ENCODE peak calls at places on chromosomes 12 and 14, in nine cellular contexts. N is NB4, G is ascending aorta, P is mucosa of descending colon, W is prostate gland, C is tibial artery, Q is D721Med, Z is B cell, T is PC-9. F is an unnamed sample.

GRCh38 chr12:123713398-123714301 is 1.5 kb downstream of the ATP6V0A2 start:
- DNase-seq in W (no peak), P (peak; percentile 51), Z (no peak), G (no peak), C (no peak), T (peak; percentile 4), N (peak; percentile 32), Q (no peak), F (no peak)

GRCh38 chr12:54868690-54869089 is 14.4 kb downstream of the MUCL1 start:
- DNase-seq in Q (no peak), Z (no peak), N (no peak), G (no peak), P (no peak), W (no peak), C (no peak), T (no peak), F (no peak)

GRCh38 chr12:121451931-121452330 is 52.0 kb downstream of the RNF34 start:
- DNase-seq in T (no peak), N (no peak), Q (no peak), Z (no peak), W (no peak), P (peak; percentile 59), G (no peak), C (no peak), F (no peak)

GRCh38 chr14:59133202-59133601 is 55.3 kb upstream of the DAAM1 start:
- DNase-seq in T (no peak), N (peak; percentile 18), G (no peak), C (no peak), Q (no peak), W (no peak), Z (no peak), P (no peak), F (no peak)

GRCh38 chr12:113271853-113272561 is 50.7 kb downstream of the TPCN1 start:
- DNase-seq in Z (no peak), P (peak; percentile 64), T (no peak), G (peak; percentile 67), C (peak; percentile 94), N (peak; percentile 71), W (peak; percentile 16), Q (no peak), F (no peak)

GRCh38 chr12:11446372-11446771 is 51.0 kb upstream of the PRB2 start:
- DNase-seq in P (no peak), Q (no peak), T (no peak), N (no peak), Z (no peak), C (no peak), G (no peak), W (no peak), F (no peak)

GRCh38 chr14:105141026-105141425 is 27.6 kb downstream of the JAG2 start:
- DNase-seq in C (peak; percentile 24), W (no peak), G (peak; percentile 4), P (no peak), Z (no peak), Q (no peak), N (no peak), T (no peak), F (no peak)

GRCh38 chr12:68321140-68321539 is 11.0 kb downstream of the MDM1 start:
- DNase-seq in Q (no peak), N (no peak), Z (no peak), C (no peak), T (no peak), G (no peak), P (no peak), W (no peak), F (no peak)

GRCh38 chr12:75784591-75784990 is 247.0 kb downstream of the PHLDA1 start:
- DNase-seq in Q (no peak), W (peak; percentile 94), C (peak; percentile 68), Z (no peak), G (no peak), T (peak; percentile 84), P (peak; percentile 24), N (peak; percentile 51), F (no peak)

GRCh38 chr12:125518074-125518473 is 452.8 kb downstream of the AACS start:
- DNase-seq in P (no peak), G (no peak), W (no peak), N (peak; percentile 53), Q (no peak), Z (no peak), T (no peak), C (no peak), F (no peak)

GRCh38 chr12:102417055-102417454 is 63.3 kb downstream of the IGF1 start:
- DNase-seq in T (no peak), G (no peak), C (no peak), W (no peak), N (no peak), Z (no peak), P (no peak), Q (no peak), F (no peak)

GRCh38 chr14:106625181-106625580 is 1098.8 kb downstream of the TMEM121 start:
- DNase-seq in C (no peak), P (no peak), Z (no peak), N (peak; percentile 19), T (no peak), G (no peak), Q (no peak), W (no peak), F (no peak)

GRCh38 chr12:45669762-45670161 is 59.7 kb upstream of the ARID2 start:
- DNase-seq in Q (no peak), W (no peak), C (no peak), G (no peak), N (no peak), T (no peak), P (no peak), Z (no peak), F (no peak)

GRCh38 chr12:12701457-12701856 is 5.5 kb upstream of the GPR19 start:
- DNase-seq in Q (no peak), W (no peak), T (no peak), C (no peak), N (no peak), Z (no peak), G (no peak), P (no peak), F (no peak)

GRCh38 chr14:70097576-70098256 is 91.0 kb downstream of the SLC8A3 start:
- DNase-seq in Q (no peak), W (no peak), N (no peak), Z (no peak), C (no peak), P (no peak), G (no peak), T (no peak), F (no peak)

GRCh38 chr14:104887623-104888488 is 22.8 kb downstream of the CEP170B start:
- DNase-seq in N (no peak), C (peak; percentile 62), W (no peak), T (no peak), G (no peak), Z (peak; percentile 23), Q (no peak), P (peak; percentile 1), F (no peak)

GRCh38 chr14:63981569-63981968 is 128.8 kb downstream of the SYNE2 start:
- DNase-seq in G (no peak), P (no peak), C (no peak), Q (no peak), N (no peak), W (no peak), Z (no peak), T (no peak), F (no peak)
- TF ChIP-seq CTCF in G (no peak), P (no peak), C (no peak), Q (no peak), N (no peak), W (no peak), Z (no peak), T (no peak), F (no peak)

DNA sequence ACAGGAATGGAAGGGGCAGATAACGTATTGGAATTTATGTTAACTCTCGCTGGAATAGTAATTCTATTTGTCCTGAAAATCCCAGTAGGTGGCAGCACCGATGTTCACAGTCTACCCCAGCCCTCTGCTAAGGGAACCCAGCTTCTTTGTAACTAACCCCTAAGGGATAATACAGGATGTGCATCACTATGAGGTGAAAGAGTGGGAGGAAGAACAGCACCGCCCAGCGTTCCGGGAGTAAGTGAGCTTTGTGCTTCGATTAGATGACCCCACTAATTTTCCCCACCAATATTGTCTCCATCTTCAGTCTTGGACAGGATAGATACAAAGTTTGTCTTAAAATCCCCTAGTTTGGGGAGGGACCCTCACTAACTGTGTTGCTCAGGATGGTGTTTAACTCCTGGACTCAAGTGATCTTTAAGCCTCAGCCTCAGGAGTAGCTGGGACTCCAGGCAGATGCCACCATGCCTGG is 2.7 kb downstream of the SLC2A3 start:
- DNase-seq in G (no peak), Z (peak; percentile 87), Q (peak; percentile 54), N (peak; percentile 95), W (peak; percentile 33), C (peak; percentile 85), T (peak; percentile 79), P (peak; percentile 73), F (peak; percentile 71)
- TF ChIP-seq CTCF in G (peak; percentile 50), Z (peak; percentile 78), Q (peak; percentile 73), N (peak; percentile 64), W (peak; percentile 59), C (peak; percentile 71), T (peak; percentile 85), P (no peak), F (peak; percentile 35)

GRCh38 chr14:38012056-38012455 is 195.6 kb upstream of the SSTR1 start:
- DNase-seq in Q (no peak), G (no peak), N (no peak), C (no peak), P (no peak), T (no peak), W (no peak), Z (no peak), F (no peak)

GRCh38 chr14:38016497-38016896 is 191.2 kb upstream of the SSTR1 start:
- DNase-seq in N (peak; percentile 13), C (no peak), P (no peak), W (no peak), T (no peak), Q (no peak), Z (no peak), G (no peak), F (no peak)
- TF ChIP-seq CTCF in N (peak; percentile 41), C (no peak), P (no peak), W (no peak), T (peak; percentile 34), Q (no peak), Z (no peak), G (no peak), F (no peak)

GRCh38 chr12:9325513-9325912 is 117.3 kb upstream of the PZP start:
- DNase-seq in Q (no peak), C (no peak), N (no peak), Z (no peak), G (no peak), W (no peak), T (no peak), P (no peak), F (no peak)

GRCh38 chr12:9329019-9329418 is 120.8 kb upstream of the PZP start:
- DNase-seq in N (no peak), G (no peak), Q (no peak), P (no peak), Z (no peak), T (no peak), C (no peak), W (no peak), F (no peak)

GRCh38 chr12:9326085-9326484 is 117.9 kb upstream of the PZP start:
- DNase-seq in Q (no peak), Z (no peak), W (no peak), N (no peak), T (no peak), P (no peak), G (no peak), C (no peak), F (no peak)

GRCh38 chr12:9328065-9328464 is 119.9 kb upstream of the PZP start:
- DNase-seq in Z (no peak), C (no peak), G (no peak), P (no peak), Q (no peak), W (no peak), N (no peak), T (no peak), F (no peak)

GRCh38 chr12:9327307-9327706 is 119.1 kb upstream of the PZP start:
- DNase-seq in T (no peak), N (peak; percentile 25), G (no peak), C (no peak), Z (no peak), W (no peak), Q (no peak), P (no peak), F (no peak)
- TF ChIP-seq CTCF in T (no peak), N (no peak), G (no peak), C (no peak), Z (no peak), W (no peak), Q (no peak), P (no peak), F (no peak)